ENCODE peak calls at places on chromosomes 13 and 19, in five cellular contexts. W is midbrain; I is activated naive CD4-positive, alpha-beta T cell treated with anti-CD3 and anti-CD28 coated beads for 36 hours; S is skeletal muscle cell; O is Daoy. D is an unnamed sample.

GRCh38 chr19:41218615-41219507 is at the start of gene AXL:
- DNase-seq in W (peak; percentile 71), I (no peak), S (peak; percentile 61), O (peak; percentile 73), D (no peak)

GRCh38 chr19:10270180-10270615 is 722 bp upstream of the ICAM1 start:
- DNase-seq in W (no peak), I (peak; percentile 72), S (no peak), O (peak; percentile 53), D (peak; percentile 89)

GRCh38 chr19:5718032-5718578 is 1.8 kb downstream of the LONP1 start:
- DNase-seq in W (no peak), I (peak; percentile 72), S (peak; percentile 17), O (peak; percentile 41), D (no peak)

GRCh38 chr13:106232680-106233079 is 302.8 kb downstream of the EFNB2 start:
- DNase-seq in W (no peak), I (no peak), S (no peak), O (no peak), D (no peak)

GRCh38 chr13:20904908-20905307 is 2.4 kb upstream of the XPO4 start:
- DNase-seq in W (no peak), I (no peak), S (no peak), O (no peak), D (no peak)

GRCh38 chr13:111140562-111141105 is 25.5 kb downstream of the ARHGEF7 start:
- DNase-seq in W (no peak), I (no peak), S (no peak), O (no peak), D (no peak)

GRCh38 chr13:33645591-33646554 is 172.1 kb upstream of the RFC3 start:
- DNase-seq in W (no peak), I (no peak), S (no peak), O (no peak), D (no peak)

GRCh38 chr19:27906081-27906480 is 1306.9 kb downstream of the UQCRFS1 start:
- DNase-seq in W (peak; percentile 83), I (no peak), S (no peak), O (no peak), D (no peak)

GRCh38 chr19:17121736-17122293 is 46.2 kb downstream of the MYO9B start:
- DNase-seq in W (no peak), I (no peak), S (no peak), O (peak; percentile 22), D (peak; percentile 70)

GRCh38 chr19:38736036-38736412 is 8.2 kb downstream of the CAPN12 start:
- DNase-seq in W (no peak), I (peak; percentile 65), S (no peak), O (peak; percentile 63), D (peak; percentile 67)

GRCh38 chr19:58409010-58409790 is 751 bp downstream of the ZNF584 start:
- DNase-seq in W (peak; percentile 5), I (peak; percentile 36), S (no peak), O (peak; percentile 58), D (peak; percentile 43)

GRCh38 chr13:49374585-49375290 is 69.1 kb downstream of the CAB39L start:
- DNase-seq in W (no peak), I (no peak), S (peak; percentile 75), O (peak; percentile 78), D (peak; percentile 8)

GRCh38 chr19:1787116-1787515 is 25.0 kb downstream of the ATP8B3 start:
- DNase-seq in W (no peak), I (no peak), S (no peak), O (no peak), D (no peak)